ENCODE peak calls at places on chromosomes 2 and 18, in six cellular contexts. A is endothelial cell of umbilical vein, O is uterus, Z is neuronal stem cell, K is sigmoid colon, X is NT2/D1. V is an unnamed sample. For H3K4me1, the result is how much of the 10 kb centered on the place peaks cover.

GRCh38 chr2:147420947-147421346 is 423.9 kb upstream of the ACVR2A start:
- DNase-seq in A (no peak), O (no peak), Z (no peak), K (no peak), X (no peak), V (no peak)

GRCh38 chr2:64601027-64601767 is 52.5 kb downstream of the SERTAD2 start:
- DNase-seq in A (no peak), O (no peak), Z (no peak), K (no peak), X (no peak), V (no peak)

GRCh38 chr2:214630402-214631035 is 179.0 kb downstream of the BARD1 start:
- DNase-seq in A (no peak), O (no peak), Z (no peak), K (no peak), X (no peak), V (no peak)

GRCh38 chr2:70751881-70752280 is 16.1 kb downstream of the ADD2 start:
- DNase-seq in A (no peak), O (no peak), Z (no peak), K (no peak), X (no peak), V (no peak)

GRCh38 chr18:45014047-45014501 is 333.4 kb downstream of the SETBP1 start:
- DNase-seq in A (peak), O (peak), Z (peak), K (no peak), X (peak), V (peak)

GRCh38 chr2:238904177-238904576 is 56.3 kb downstream of the TWIST2 start:
- DNase-seq in A (no peak), O (no peak), Z (no peak), K (no peak), X (no peak), V (no peak)

GRCh38 chr18:10374615-10375295 is 79.7 kb upstream of the APCDD1 start:
- DNase-seq in A (no peak), O (no peak), Z (no peak), K (peak), X (peak), V (no peak)

GRCh38 chr2:19124135-19124534 is 234.3 kb downstream of the OSR1 start:
- DNase-seq in A (no peak), O (no peak), Z (no peak), K (no peak), X (no peak), V (peak)

GRCh38 chr2:203949228-203949627 is 12.7 kb downstream of the ICOS start:
- DNase-seq in A (no peak), O (no peak), Z (no peak), K (no peak), X (no peak), V (no peak)

GRCh38 chr2:115999039-115999438 is 1556.6 kb downstream of the DPP10 start:
- DNase-seq in A (no peak), O (no peak), Z (no peak), K (no peak), X (no peak), V (no peak)

GRCh38 chr18:35876243-35876642 is 96.2 kb upstream of the RMP24 start:
- DNase-seq in A (no peak), O (no peak), Z (no peak), K (no peak), X (no peak), V (no peak)

GRCh38 chr2:157497603-157498314 is 53.9 kb upstream of the CYTIP start:
- DNase-seq in A (peak), O (no peak), Z (peak), K (no peak), X (peak), V (no peak)

GRCh38 chr2:184047536-184047935 is 550.8 kb upstream of the ZNF804A start:
- DNase-seq in A (no peak), O (no peak), Z (no peak), K (no peak), X (no peak), V (no peak)

GRCh38 chr2:47250576-47251403 is 95.7 kb upstream of the STPG4 start:
- DNase-seq in A (no peak), O (no peak), Z (no peak), K (no peak), X (no peak), V (peak)

GRCh38 chr2:106107509-106108131 is 86.5 kb downstream of the UXS1 start:
- DNase-seq in A (no peak), O (no peak), Z (no peak), K (no peak), X (no peak), V (no peak)

GRCh38 chr2:9775351-9775750 is 67.9 kb upstream of the TAF1B start:
- DNase-seq in A (no peak), O (no peak), Z (no peak), K (no peak), X (no peak), V (no peak)

GRCh38 chr18:61589724-61590065 is 256.5 kb downstream of the CDH20 start:
- DNase-seq in A (peak), O (peak), Z (no peak), K (no peak), X (no peak), V (no peak)

GRCh38 chr2:212135739-212136138 is 402.9 kb downstream of the ERBB4 start:
- DNase-seq in A (peak), O (no peak), Z (no peak), K (no peak), X (no peak), V (no peak)

GRCh38 chr2:11583840-11584529 is 50.1 kb downstream of the GREB1 start:
- DNase-seq in A (peak), O (peak), Z (peak), K (peak), X (peak), V (peak)

GRCh38 chr2:37855283-37856041 is 69.6 kb upstream of the RMDN2 start:
- DNase-seq in A (peak), O (peak), Z (no peak), K (peak), X (no peak), V (no peak)

GRCh38 chr18:80246656-80247402 is 485 bp downstream of the PARD6G start:
- DNase-seq in A (peak), O (peak), Z (peak), K (no peak), X (no peak), V (no peak)

GRCh38 chr18:23921716-23922285 is 92.8 kb upstream of the TTC39C start:
- DNase-seq in A (no peak), O (no peak), Z (no peak), K (no peak), X (no peak), V (no peak)

GRCh38 chr18:52979888-52980287 is 639.9 kb downstream of the DCC start:
- DNase-seq in A (no peak), O (no peak), Z (peak), K (no peak), X (no peak), V (no peak)

GRCh38 chr2:84481702-84482101 is 22.6 kb upstream of the SUCLG1 start:
- DNase-seq in A (no peak), O (no peak), Z (no peak), K (no peak), X (no peak), V (no peak)

GRCh38 chr18:38884050-38884449 is 1318.5 kb upstream of the CELF4 start:
- DNase-seq in A (no peak), O (no peak), Z (no peak), K (no peak), X (no peak), V (no peak)

GRCh38 chr2:236109061-236109460 is 59.1 kb downstream of the GBX2 start:
- DNase-seq in A (no peak), O (no peak), Z (no peak), K (no peak), X (no peak), V (no peak)

GRCh38 chr2:226791056-226791486 is 8.5 kb downstream of the IRS1 start:
- DNase-seq in A (peak), O (peak), Z (no peak), K (peak), X (no peak), V (no peak)

GRCh38 chr18:49631146-49631866 is 69.4 kb downstream of the LIPG start:
- DNase-seq in A (no peak), O (no peak), Z (no peak), K (peak), X (no peak), V (no peak)

GRCh38 chr2:13578547-13578946 is 861.8 kb downstream of the TRIB2 start:
- DNase-seq in A (no peak), O (no peak), Z (no peak), K (no peak), X (no peak), V (no peak)

GRCh38 chr18:66548747-66549146 is 55.1 kb downstream of the CDH19 start:
- DNase-seq in A (no peak), O (no peak), Z (no peak), K (no peak), X (peak), V (no peak)

GRCh38 chr18:79680100-79680879 is 687 bp downstream of the CTDP1 start:
- DNase-seq in A (peak), O (no peak), Z (peak), K (no peak), X (no peak), V (peak)

GRCh38 chr2:70211595-70211994 is 20.8 kb upstream of the C2orf42 start:
- DNase-seq in A (no peak), O (no peak), Z (no peak), K (no peak), X (no peak), V (no peak)

GRCh38 chr2:18171191-18172139 is 293.0 kb downstream of the KCNS3 start:
- DNase-seq in A (no peak), O (no peak), Z (no peak), K (peak), X (no peak), V (no peak)

GRCh38 chr2:141331127-141331526 is 799.7 kb downstream of the LRP1B start:
- DNase-seq in A (peak), O (no peak), Z (no peak), K (no peak), X (no peak), V (no peak)

GRCh38 chr2:3257166-3257565 is 120.5 kb downstream of the EIPR1 start:
- DNase-seq in A (no peak), O (no peak), Z (no peak), K (no peak), X (peak), V (no peak)

GRCh38 chr2:145741161-145741560 is 1221.2 kb upstream of the ZEB2 start:
- DNase-seq in A (no peak), O (no peak), Z (no peak), K (no peak), X (no peak), V (no peak)

DNA sequence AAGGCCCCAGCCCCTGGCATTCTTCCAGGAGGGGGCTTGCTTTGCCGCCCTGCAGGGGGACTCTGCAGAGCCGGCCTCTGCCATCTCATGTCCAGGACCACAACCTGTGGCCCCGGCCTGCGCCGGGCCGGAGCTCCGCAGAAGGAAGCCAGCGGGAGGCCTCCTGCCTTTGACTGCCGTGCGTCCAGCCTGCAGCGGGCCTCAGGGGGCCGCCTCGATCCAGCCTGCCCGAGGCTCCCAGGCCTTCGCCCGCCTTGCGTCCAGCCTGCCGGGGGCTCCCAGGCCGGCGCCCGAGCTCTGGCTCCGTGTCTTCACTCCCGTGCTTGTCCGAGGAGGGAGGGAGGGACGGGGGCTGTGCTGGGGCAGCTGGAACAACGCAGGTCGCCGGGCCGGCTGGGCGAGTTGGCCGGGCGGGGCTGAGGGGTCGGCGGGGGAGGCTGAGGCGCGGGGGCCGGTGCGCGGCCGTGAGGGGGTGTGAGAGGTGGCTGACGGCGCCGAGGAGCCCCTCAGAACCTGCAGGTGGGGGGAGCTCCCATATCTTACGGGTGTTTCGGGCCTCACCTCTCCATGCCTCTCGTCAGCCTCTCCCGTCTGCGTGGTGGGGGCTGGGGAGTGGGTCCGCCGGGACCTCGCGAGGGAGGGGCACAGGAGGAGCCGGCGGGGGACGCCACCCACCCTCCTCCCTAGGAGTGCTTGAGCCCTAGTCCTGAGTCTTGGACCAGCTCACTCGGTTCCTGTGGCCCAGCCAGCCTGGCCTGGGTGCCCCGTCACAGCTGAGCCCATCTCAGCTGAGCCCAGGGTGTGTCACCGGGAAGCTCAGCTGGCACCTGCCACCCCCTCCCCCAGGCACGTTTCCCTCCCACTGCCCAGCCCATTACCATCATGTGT is 20.5 kb downstream of the GPC1 start:
- DNase-seq in A (no peak), O (no peak), Z (no peak), K (no peak), X (no peak), V (peak)
- H3K4me1 ChIP-seq in A (under half), O (under half), Z (half or more), K (under half), X (half or more), V (half or more)

DNA sequence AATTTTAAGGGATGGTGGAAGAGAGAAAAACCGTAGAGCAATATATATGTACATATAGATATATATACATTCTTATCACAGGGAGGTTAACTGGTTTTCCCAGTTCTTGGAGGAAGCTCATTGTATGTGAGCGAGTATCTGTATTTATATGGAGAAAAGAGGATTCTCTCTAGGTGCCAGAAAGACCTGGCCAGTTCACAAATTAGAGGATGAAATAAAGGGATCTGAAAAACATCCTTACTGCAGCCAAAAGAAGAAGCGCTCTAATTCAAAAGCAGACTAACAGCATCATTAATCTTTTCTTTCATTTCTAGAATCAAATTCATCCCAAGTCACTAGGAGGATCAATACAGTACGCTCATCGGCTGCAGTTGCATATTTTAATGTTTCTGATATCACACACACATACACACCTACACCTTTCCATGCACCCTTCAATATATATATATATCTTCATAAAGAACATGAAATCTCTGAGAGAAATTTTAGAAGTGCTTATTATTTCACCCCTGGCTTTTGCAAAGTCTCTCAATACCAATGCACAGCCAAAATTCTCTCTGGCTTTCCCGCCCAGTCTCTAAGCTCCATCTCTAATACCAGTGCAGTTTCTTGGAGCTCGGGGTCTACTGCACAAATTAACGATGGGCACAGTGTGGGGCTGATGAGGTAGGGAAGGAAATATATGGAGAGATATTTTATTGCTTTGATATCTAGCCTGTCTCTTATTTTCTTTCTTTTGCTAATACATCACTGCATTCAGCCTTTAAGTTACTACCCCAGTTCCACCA is 734 bp downstream of the NRXN1 start:
- DNase-seq in A (no peak), O (no peak), Z (no peak), K (no peak), X (no peak), V (no peak)
- H3K4me3 ChIP-seq in A (no peak), O (no peak), Z (no peak), K (peak), X (peak), V (no peak)

GRCh38 chr2:159139216-159139933 is 147.1 kb downstream of the WDSUB1 start:
- DNase-seq in A (no peak), O (no peak), Z (no peak), K (no peak), X (no peak), V (no peak)
- H3K4me1 ChIP-seq in A (half or more), O (under half), Z (under half), K (under half), X (under half), V (under half)

GRCh38 chr2:69041214-69041613 is 28.2 kb downstream of the ANTXR1 start:
- DNase-seq in A (no peak), O (no peak), Z (no peak), K (no peak), X (no peak), V (no peak)

GRCh38 chr2:69047625-69048145 is 34.7 kb downstream of the ANTXR1 start:
- DNase-seq in A (no peak), O (no peak), Z (no peak), K (no peak), X (no peak), V (no peak)

GRCh38 chr2:69046221-69046662 is 33.3 kb downstream of the ANTXR1 start:
- DNase-seq in A (peak), O (no peak), Z (no peak), K (no peak), X (no peak), V (peak)

DNA sequence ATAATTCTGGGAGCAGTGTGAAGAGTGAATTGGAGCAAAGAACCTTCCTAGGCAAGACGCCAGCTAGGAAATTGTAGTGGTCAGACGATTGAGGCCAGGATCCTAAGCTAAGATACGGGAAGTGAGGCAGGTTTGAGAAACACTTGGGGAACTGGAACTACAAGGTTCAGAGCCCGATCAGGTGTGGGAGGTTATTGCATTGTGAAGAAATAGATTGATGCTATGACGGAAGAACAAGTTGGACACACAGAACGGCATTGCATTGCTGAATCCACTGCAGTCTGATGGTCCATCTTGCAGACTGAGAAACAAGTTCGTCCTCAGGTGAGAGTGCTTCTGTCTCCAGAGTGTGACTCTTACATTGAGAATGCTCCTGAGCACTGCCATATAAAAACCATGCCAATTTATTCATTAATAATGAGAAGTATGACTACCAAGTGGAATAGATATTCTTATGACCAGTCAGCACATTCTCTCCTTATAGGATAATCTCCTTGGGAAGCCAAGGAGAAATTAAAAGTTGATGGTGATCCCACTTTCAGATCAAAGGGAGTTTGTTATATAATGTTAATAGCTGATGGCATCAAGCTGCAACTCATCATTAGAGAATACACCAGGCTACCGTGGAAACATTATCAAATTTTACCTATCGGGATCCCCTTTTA is 30.9 kb downstream of the ANTXR1 start:
- DNase-seq in A (no peak), O (no peak), Z (no peak), K (no peak), X (no peak), V (peak)
- H3K4me3 ChIP-seq in A (no peak), O (no peak), Z (no peak), K (no peak), X (no peak), V (no peak)

GRCh38 chr2:36369711-36370110 is 14.1 kb downstream of the CRIM1 start:
- DNase-seq in A (peak), O (no peak), Z (no peak), K (no peak), X (no peak), V (no peak)

GRCh38 chr2:36371963-36372391 is 16.4 kb downstream of the CRIM1 start:
- DNase-seq in A (peak), O (no peak), Z (no peak), K (no peak), X (no peak), V (peak)

GRCh38 chr2:36369163-36369562 is 13.6 kb downstream of the CRIM1 start:
- DNase-seq in A (peak), O (no peak), Z (no peak), K (no peak), X (no peak), V (no peak)

GRCh38 chr2:36371070-36371962 is 15.7 kb downstream of the CRIM1 start:
- DNase-seq in A (peak), O (no peak), Z (no peak), K (no peak), X (no peak), V (peak)

GRCh38 chr2:36370281-36370680 is 14.7 kb downstream of the CRIM1 start:
- DNase-seq in A (peak), O (no peak), Z (no peak), K (no peak), X (no peak), V (no peak)
- H3K4me1 ChIP-seq in A (half or more), O (under half), Z (under half), K (under half), X (under half), V (half or more)

DNA sequence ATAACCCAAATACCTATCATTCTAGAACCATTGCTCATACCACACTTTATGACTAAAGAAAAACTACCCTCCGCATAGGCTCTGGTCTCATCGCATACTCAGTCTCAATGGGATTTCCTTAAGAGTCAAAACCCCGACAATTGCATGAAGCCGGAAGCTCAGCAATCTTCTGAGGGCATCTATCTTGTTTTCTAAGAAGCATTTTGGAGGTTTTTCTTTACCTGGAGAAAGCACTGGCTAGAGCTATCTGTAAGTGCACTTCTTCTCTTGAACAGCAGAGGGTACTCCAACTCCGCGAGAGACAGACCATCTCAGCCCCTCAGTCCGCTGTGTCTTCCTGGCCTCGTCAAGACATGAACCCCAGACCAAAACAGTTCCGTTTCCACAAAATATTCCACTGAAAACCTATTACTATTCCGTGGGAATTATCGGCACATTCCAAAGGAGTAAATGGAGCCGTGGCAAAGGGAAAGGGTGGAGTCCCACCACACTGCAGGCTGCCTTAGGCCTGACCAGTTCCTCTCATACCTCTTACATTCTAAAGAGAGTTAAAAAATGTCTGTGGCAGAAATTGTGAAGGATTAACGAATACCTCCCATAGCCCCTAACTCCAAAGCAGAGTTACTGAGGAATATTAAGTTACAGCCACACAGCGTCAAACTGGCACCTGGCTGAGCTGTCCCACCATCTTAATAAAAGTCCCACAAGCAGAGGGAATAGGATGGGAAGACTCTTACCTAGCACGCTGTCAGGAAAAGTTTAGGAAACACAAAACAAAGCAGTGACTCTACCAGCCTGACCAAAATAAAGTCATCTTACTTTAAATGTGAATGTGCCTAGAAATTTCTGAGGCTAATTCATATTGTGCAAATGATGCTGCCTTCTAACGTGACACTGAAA is 325.6 kb upstream of the VRK2 start:
- DNase-seq in A (peak), O (no peak), Z (peak), K (no peak), X (peak), V (peak)
- H3K4me3 ChIP-seq in A (no peak), O (no peak), Z (no peak), K (no peak), X (no peak), V (peak)

V was measured in PC-9.